ENCODE peak calls at places on chromosome 9, in seven cellular contexts. V is colonic mucosa, M is neural crest cell, P is foreskin keratinocyte, D is progenitor cell of endocrine pancreas, U is mucosa of descending colon, X is AG04450. O is an unnamed sample.

GRCh38 chr9:18989865-18990264 is 43.1 kb downstream of the SAXO1 start:
- DNase-seq in M (no peak), U (no peak), D (no peak), X (no peak), V (peak), P (no peak), O (no peak)

GRCh38 chr9:106921341-106921899 is 58.5 kb downstream of the ZNF462 start:
- DNase-seq in U (no peak), M (peak), X (peak), D (no peak), V (peak), P (no peak), O (no peak)

GRCh38 chr9:129990269-129991005 is 52.6 kb downstream of the FNBP1 start:
- DNase-seq in D (no peak), M (no peak), P (no peak), U (no peak), X (no peak), V (no peak), O (no peak)

GRCh38 chr9:82891321-82891720 is 171.6 kb downstream of the RASEF start:
- DNase-seq in V (no peak), X (no peak), P (no peak), M (no peak), U (no peak), D (no peak), O (no peak)

GRCh38 chr9:95509851-95510529 is 6.8 kb downstream of the PTCH1 start:
- DNase-seq in D (no peak), U (peak), M (peak), V (peak), X (no peak), P (no peak), O (no peak)

GRCh38 chr9:122998448-122998847 is 35.0 kb upstream of the GPR21 start:
- DNase-seq in V (no peak), D (no peak), P (no peak), M (no peak), X (no peak), U (no peak), O (no peak)

GRCh38 chr9:127131871-127132270 is 9.4 kb upstream of the ANGPTL2 start:
- DNase-seq in M (no peak), D (no peak), V (no peak), P (no peak), X (peak), U (no peak), O (no peak)

GRCh38 chr9:137550958-137551655 is 572 bp upstream of the MRPL41 start:
- DNase-seq in X (peak), V (no peak), U (no peak), P (no peak), M (no peak), D (peak), O (no peak)

GRCh38 chr9:69931340-69931739 is 110.7 kb downstream of the CFAP95 start:
- DNase-seq in D (no peak), V (no peak), P (no peak), X (no peak), M (peak), U (no peak), O (no peak)

GRCh38 chr9:105278751-105279150 is 34.3 kb downstream of the SLC44A1 start:
- DNase-seq in D (no peak), V (no peak), M (no peak), U (no peak), P (peak), X (no peak), O (no peak)

GRCh38 chr9:27785714-27786100 is 212.4 kb upstream of the C9orf72 start:
- DNase-seq in X (no peak), D (no peak), M (no peak), P (peak), U (no peak), V (no peak), O (no peak)

GRCh38 chr9:27602954-27603353 is 29.7 kb upstream of the C9orf72 start:
- DNase-seq in D (no peak), V (no peak), P (no peak), M (no peak), U (no peak), X (no peak), O (no peak)

GRCh38 chr9:136629879-136630661 is 32.6 kb upstream of the EGFL7 start:
- DNase-seq in U (peak), M (peak), V (peak), X (no peak), P (no peak), D (peak), O (peak)

GRCh38 chr9:134863941-134864820 is 16.4 kb upstream of the FCN2 start:
- DNase-seq in X (no peak), P (no peak), U (no peak), V (no peak), D (no peak), M (no peak), O (no peak)

GRCh38 chr9:5442400-5443011 is 4.8 kb upstream of the PLGRKT start:
- DNase-seq in D (no peak), X (no peak), U (no peak), P (no peak), V (peak), M (peak), O (no peak)

GRCh38 chr9:121883281-121884056 is 209.6 kb downstream of the TTLL11 start:
- DNase-seq in X (no peak), V (no peak), D (no peak), P (no peak), U (no peak), M (no peak), O (no peak)

GRCh38 chr9:115615821-115616665 is 498.1 kb upstream of the TNC start:
- DNase-seq in D (no peak), U (no peak), M (no peak), X (peak), V (no peak), P (peak), O (no peak)

GRCh38 chr9:108760841-108761240 is 94.9 kb downstream of the ACTL7B start:
- DNase-seq in P (no peak), V (no peak), U (no peak), D (no peak), X (no peak), M (no peak), O (no peak)

GRCh38 chr9:124863371-124863831 is 1.5 kb downstream of the ARPC5L start:
- DNase-seq in X (no peak), U (no peak), V (no peak), D (no peak), P (peak), M (no peak), O (no peak)

GRCh38 chr9:81748091-81748490 is 58.7 kb upstream of the TLE1 start:
- DNase-seq in V (no peak), P (no peak), X (no peak), M (no peak), D (no peak), U (no peak), O (no peak)

GRCh38 chr9:91820949-91821880 is 128.8 kb downstream of the ROR2 start:
- DNase-seq in M (no peak), V (no peak), X (no peak), U (no peak), P (no peak), D (no peak), O (peak)

GRCh38 chr9:90803860-90804593 is 2.4 kb downstream of the SYK start:
- DNase-seq in U (no peak), P (no peak), M (no peak), D (no peak), X (no peak), V (no peak), O (no peak)

GRCh38 chr9:99425124-99425523 is 203.0 kb downstream of the SEC61B start:
- DNase-seq in P (no peak), X (no peak), D (no peak), M (no peak), U (no peak), V (no peak), O (no peak)

GRCh38 chr9:72588336-72588735 is 66.9 kb downstream of the TMC1 start:
- DNase-seq in P (no peak), D (no peak), V (no peak), X (no peak), M (no peak), U (no peak), O (no peak)

GRCh38 chr9:125561497-125562148 is 145.4 kb downstream of the MAPKAP1 start:
- DNase-seq in P (no peak), D (no peak), M (no peak), U (no peak), X (no peak), V (no peak), O (no peak)

GRCh38 chr9:125889122-125889523 is 141.9 kb downstream of the PBX3 start:
- DNase-seq in M (no peak), X (no peak), P (peak), U (peak), V (peak), D (no peak), O (no peak)

GRCh38 chr9:94178927-94179326 is 80.2 kb upstream of the ZNF169 start:
- DNase-seq in U (no peak), V (no peak), M (no peak), X (no peak), P (no peak), D (no peak), O (no peak)

GRCh38 chr9:128825923-128826702 is 3.5 kb downstream of the SPOUT1 start:
- DNase-seq in V (no peak), X (no peak), D (no peak), P (no peak), M (no peak), U (no peak), O (no peak)

GRCh38 chr9:38039090-38039906 is 29.7 kb downstream of the SHB start:
- DNase-seq in X (no peak), D (no peak), V (no peak), U (no peak), P (no peak), M (peak), O (no peak)

GRCh38 chr9:101400120-101400519 is 1.5 kb downstream of the ZNF189 start:
- DNase-seq in V (no peak), U (no peak), X (no peak), M (no peak), D (no peak), P (no peak), O (no peak)

GRCh38 chr9:136089697-136090045 is 5.4 kb downstream of the NACC2 start:
- DNase-seq in P (no peak), D (no peak), M (no peak), X (no peak), V (no peak), U (no peak), O (no peak)

GRCh38 chr9:122389799-122390481 is 19.1 kb downstream of the PTGS1 start:
- DNase-seq in D (no peak), U (no peak), V (no peak), P (no peak), X (no peak), M (no peak), O (peak)

GRCh38 chr9:98159790-98160189 is 32.6 kb downstream of the CORO2A start:
- DNase-seq in V (no peak), X (no peak), P (no peak), D (no peak), U (no peak), M (no peak), O (no peak)

GRCh38 chr9:137045294-137046093 is 483 bp downstream of the NPDC1 start:
- DNase-seq in X (no peak), D (no peak), U (peak), M (no peak), V (peak), P (no peak), O (no peak)

GRCh38 chr9:125772740-125773139 is 25.6 kb downstream of the PBX3 start:
- DNase-seq in U (no peak), M (no peak), D (no peak), V (no peak), X (no peak), P (peak), O (no peak)

GRCh38 chr9:96158147-96158546 is 143.8 kb downstream of the HSD17B3 start:
- DNase-seq in U (no peak), D (no peak), X (no peak), V (no peak), M (no peak), P (no peak), O (no peak)

GRCh38 chr9:83937861-83938455 is 16.7 kb upstream of the KIF27 start:
- DNase-seq in D (no peak), V (no peak), X (no peak), M (peak), P (no peak), U (no peak), O (no peak)

GRCh38 chr9:87039809-87040392 is 92.6 kb upstream of the GAS1 start:
- DNase-seq in M (no peak), X (no peak), V (no peak), D (no peak), P (peak), U (no peak), O (no peak)

DNA sequence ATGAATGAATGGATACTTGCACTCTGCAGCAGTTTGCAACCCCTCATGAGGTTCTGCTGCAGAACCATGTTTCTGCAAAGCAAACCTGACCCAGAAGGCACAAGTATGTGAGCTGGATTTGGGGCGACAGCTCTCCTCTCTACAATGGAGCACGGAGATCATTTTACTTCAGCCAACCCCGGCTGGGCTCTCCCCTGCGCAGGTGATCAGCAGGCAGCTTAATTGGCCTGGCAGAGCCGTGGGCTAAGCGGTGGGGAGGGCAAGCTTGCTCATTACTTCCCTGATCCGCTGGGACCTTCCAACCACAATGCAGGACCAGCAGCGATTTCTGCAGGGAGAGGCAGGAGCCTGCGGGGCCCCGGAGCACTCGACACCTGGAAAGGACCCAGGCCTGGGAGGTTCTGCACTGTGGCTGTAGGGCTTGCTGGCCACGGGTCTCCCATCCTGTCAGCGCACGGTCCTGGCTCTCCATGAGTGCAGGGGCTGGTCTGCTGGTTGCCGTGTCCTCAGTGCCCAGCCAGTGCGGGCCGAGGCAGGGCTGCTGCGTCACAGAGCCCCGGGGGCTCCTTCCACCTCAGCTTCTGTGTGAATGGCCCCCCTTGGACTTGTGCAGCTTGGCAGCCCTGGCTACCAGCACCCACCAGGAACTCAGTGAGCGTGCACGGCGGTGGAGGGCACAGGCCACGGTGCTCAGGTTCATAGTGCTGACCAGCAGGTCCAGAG is 51.8 kb upstream of the RAPGEF1 start:
- DNase-seq in X (no peak), D (no peak), U (no peak), V (no peak), P (no peak), M (no peak), O (no peak)
- TF ChIP-seq CTCF in X (no peak), D (no peak), U (no peak), V (no peak), P (no peak), M (no peak), O (no peak)

DNA sequence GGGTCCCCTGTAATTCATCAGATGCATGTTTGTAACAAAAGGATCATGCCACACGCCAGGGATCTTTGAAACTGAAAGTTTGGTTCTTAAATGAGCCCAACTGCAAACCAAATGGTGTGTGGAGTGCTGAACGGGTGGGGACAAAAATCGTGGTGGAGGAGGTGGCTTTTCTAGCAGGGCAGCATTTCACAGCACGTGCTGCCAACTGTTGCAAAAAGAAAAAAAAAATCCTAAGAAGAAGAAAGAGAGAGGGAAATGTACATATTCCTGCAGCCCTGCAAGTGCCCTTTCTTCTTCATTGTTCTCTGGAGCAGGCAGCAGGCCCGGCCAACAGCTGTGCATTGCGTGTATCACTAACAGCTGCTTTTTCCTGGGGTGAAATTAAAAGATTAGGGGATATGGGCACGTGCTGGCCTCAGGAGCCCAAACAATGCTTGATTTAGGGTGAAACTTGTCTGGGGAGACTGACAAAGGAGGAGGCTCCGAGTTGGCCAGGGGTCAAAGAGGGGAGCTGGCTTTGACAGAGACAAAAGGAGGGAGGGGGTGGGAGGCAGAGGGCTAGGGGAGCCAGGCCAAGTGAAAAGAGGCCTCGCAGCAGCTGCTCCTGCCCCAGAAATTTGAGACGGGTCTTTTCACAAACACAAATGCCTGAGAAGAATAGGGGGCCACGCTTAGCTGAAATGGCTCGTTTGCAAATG is 73.0 kb downstream of the GADD45G start:
- DNase-seq in M (peak), X (no peak), D (no peak), P (no peak), U (no peak), V (no peak), O (no peak)
- TF ChIP-seq CTCF in M (no peak), X (no peak), D (no peak), P (no peak), U (no peak), V (no peak), O (no peak)

GRCh38 chr9:109971226-109971625 is 191.2 kb downstream of the PALM2AKAP2 start:
- DNase-seq in P (no peak), U (no peak), V (no peak), X (no peak), M (no peak), D (no peak), O (no peak)

GRCh38 chr9:109974918-109975276 is 194.9 kb downstream of the PALM2AKAP2 start:
- DNase-seq in P (no peak), V (no peak), X (no peak), U (no peak), D (no peak), M (no peak), O (no peak)

GRCh38 chr9:109974143-109974917 is 194.3 kb downstream of the PALM2AKAP2 start:
- DNase-seq in U (no peak), X (no peak), M (no peak), P (no peak), D (no peak), V (no peak), O (no peak)

GRCh38 chr9:109973336-109973735 is 193.3 kb downstream of the PALM2AKAP2 start:
- DNase-seq in V (no peak), D (no peak), P (no peak), M (no peak), U (no peak), X (no peak), O (no peak)

GRCh38 chr9:109972026-109973005 is 192.3 kb downstream of the PALM2AKAP2 start:
- DNase-seq in X (no peak), P (no peak), M (no peak), U (no peak), V (no peak), D (no peak), O (no peak)
- TF ChIP-seq CTCF in X (no peak), P (no peak), M (no peak), U (no peak), V (no peak), D (no peak), O (peak)

DNA sequence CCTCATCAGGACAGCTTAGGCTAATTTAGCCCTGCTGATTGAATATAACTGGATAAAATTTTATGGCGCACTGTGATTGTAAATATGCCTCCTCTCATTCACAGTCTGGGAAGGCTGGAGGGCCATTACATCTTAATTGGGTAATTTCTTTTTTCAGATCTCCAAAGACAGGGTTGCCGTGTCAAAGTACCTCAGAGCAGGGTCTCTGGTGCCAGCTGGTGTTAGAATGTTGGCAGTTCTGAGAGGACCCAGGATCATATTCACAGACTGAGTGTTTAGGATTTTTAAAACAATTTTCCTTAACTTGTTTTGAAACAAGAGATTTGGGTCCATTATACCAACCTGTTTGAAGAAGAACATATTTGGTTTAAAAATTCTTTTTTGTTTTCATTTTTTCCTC is 455.7 kb upstream of the TLE4 start:
- DNase-seq in M (no peak), X (no peak), V (no peak), P (no peak), U (no peak), D (no peak), O (no peak)
- TF ChIP-seq CTCF in M (no peak), X (no peak), V (no peak), P (peak), U (no peak), D (no peak), O (peak)

GRCh38 chr9:1619915-1620705 is 395.0 kb upstream of the SMARCA2 start:
- DNase-seq in X (no peak), D (no peak), U (no peak), M (no peak), P (no peak), V (no peak), O (no peak)
- TF ChIP-seq CTCF in X (no peak), D (peak), U (no peak), M (peak), P (peak), V (no peak), O (peak)

GRCh38 chr9:88651682-88652633 is 117.0 kb downstream of the NXNL2 start:
- DNase-seq in M (no peak), U (peak), P (peak), D (no peak), V (peak), X (peak), O (no peak)
- TF ChIP-seq CTCF in M (no peak), U (no peak), P (peak), D (no peak), V (no peak), X (peak), O (no peak)

DNA sequence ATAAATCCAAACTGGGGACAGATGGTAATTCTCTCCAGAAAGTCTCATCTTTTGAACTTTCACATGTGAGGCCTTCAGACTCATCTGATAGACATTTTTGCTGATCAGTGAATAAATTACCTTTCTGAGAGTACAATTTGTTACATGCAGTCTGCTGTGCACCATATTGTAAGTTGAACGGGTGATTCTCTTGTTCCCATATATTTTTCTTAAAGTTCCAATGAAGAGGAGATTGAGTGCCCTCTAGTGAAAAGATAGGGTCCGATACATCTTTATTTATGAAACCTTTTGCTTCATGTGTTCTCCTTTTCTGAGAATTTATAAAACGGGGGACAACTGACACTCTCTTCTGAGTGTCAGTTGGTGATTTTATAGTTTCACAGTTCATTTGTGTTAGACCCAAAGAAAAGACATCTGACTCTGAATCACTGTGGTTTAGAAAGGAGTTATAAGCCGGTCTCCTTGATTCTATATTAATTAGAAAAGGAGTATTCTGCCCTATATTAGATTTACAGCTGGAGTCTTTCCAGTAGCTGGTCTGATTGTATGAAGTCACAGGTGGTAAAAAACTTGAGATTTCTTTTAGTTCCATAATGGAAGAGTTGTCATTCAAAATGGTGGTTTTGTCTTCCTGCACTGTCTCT is 30.4 kb downstream of the GNG10 start:
- DNase-seq in X (peak), U (no peak), P (peak), D (no peak), V (no peak), M (no peak), O (no peak)
- TF ChIP-seq CTCF in X (peak), U (no peak), P (peak), D (peak), V (peak), M (peak), O (peak)

GRCh38 chr9:7777776-7778175 is 21.8 kb downstream of the DMAC1 start:
- DNase-seq in D (no peak), P (no peak), M (no peak), U (no peak), V (no peak), X (no peak), O (no peak)
- TF ChIP-seq CTCF in D (no peak), P (no peak), M (no peak), U (no peak), V (no peak), X (no peak), O (no peak)

GRCh38 chr9:119961774-119962408 is 592.7 kb upstream of the BRINP1 start:
- DNase-seq in V (peak), X (no peak), U (peak), D (peak), M (peak), P (no peak), O (no peak)
- TF ChIP-seq CTCF in V (peak), X (peak), U (peak), D (peak), M (peak), P (peak), O (peak)